ENCODE peak calls at places on chromosome 21, in eight cellular contexts. D is small intestine, J is GM23248, X is adipocyte, M is mesendoderm, T is H7, N is uterus, Z is right lobe of liver. G is an unnamed sample.

GRCh38 chr21:31730687-31731111 is 1.2 kb downstream of the SCAF4 start:
- DNase-seq in D (no peak), J (peak; percentile 69), X (peak; percentile 67), M (peak; percentile 73), T (peak; percentile 87), N (no peak), Z (no peak), G (no peak)

GRCh38 chr21:44391345-44392091 is 38.1 kb downstream of the TRPM2 start:
- DNase-seq in D (no peak), J (peak; percentile 16), X (no peak), M (no peak), T (no peak), N (no peak), Z (no peak), G (no peak)

GRCh38 chr21:41425588-41425953 is 468 bp upstream of the MX1 start:
- DNase-seq in D (no peak), J (no peak), X (no peak), M (no peak), T (no peak), N (no peak), Z (no peak), G (no peak)

GRCh38 chr21:38147391-38147790 is 109.4 kb upstream of the KCNJ15 start:
- DNase-seq in D (no peak), J (no peak), X (no peak), M (no peak), T (no peak), N (no peak), Z (no peak), G (no peak)

GRCh38 chr21:39620856-39621255 is 8.1 kb downstream of the B3GALT5 start:
- DNase-seq in D (no peak), J (no peak), X (no peak), M (no peak), T (no peak), N (no peak), Z (no peak), G (no peak)

GRCh38 chr21:44433791-44434567 is 21.3 kb upstream of the LRRC3 start:
- DNase-seq in D (no peak), J (no peak), X (no peak), M (no peak), T (peak; percentile 40), N (no peak), Z (peak; percentile 47), G (peak; percentile 64)

GRCh38 chr21:21183092-21183491 is 184.9 kb downstream of the NCAM2 start:
- DNase-seq in D (no peak), J (no peak), X (no peak), M (no peak), T (no peak), N (no peak), Z (no peak), G (no peak)

GRCh38 chr21:14989359-14989758 is 75.4 kb downstream of the NRIP1 start:
- DNase-seq in D (no peak), J (peak; percentile 26), X (peak; percentile 57), M (no peak), T (no peak), N (no peak), Z (no peak), G (no peak)

GRCh38 chr21:17491716-17492414 is 21.0 kb upstream of the CXADR start:
- DNase-seq in D (no peak), J (peak; percentile 96), X (peak; percentile 92), M (peak; percentile 35), T (no peak), N (peak; percentile 28), Z (no peak), G (no peak)

GRCh38 chr21:41636636-41637625 is 129.0 kb upstream of the TMPRSS2 start:
- DNase-seq in D (no peak), J (no peak), X (no peak), M (no peak), T (no peak), N (no peak), Z (no peak), G (no peak)

GRCh38 chr21:15422761-15423160 is 307.0 kb upstream of the USP25 start:
- DNase-seq in D (no peak), J (peak; percentile 52), X (no peak), M (no peak), T (no peak), N (no peak), Z (no peak), G (no peak)

DNA sequence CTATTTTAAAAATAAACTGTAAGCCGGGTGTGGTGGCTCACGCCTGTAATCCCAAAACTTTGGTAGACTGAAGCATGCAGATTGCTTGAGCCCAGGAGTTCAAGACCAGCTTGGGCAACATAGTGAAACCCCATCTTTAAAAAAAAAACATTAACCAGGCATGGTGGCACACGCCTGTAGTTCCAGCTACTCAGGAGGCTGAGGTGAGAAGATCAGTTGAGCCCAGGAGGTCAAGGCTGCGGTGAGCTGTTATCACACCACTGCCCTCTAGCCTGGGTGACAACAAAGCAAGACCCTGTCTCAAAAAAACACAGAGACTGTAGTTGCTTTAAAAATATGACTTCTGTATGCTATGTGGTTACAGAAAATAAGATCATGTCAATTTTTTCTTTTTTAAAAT is 24.3 kb upstream of the LSS start:
- DNase-seq in D (no peak), J (no peak), X (no peak), M (no peak), T (no peak), N (no peak), Z (no peak), G (no peak)
- H3K36me3 ChIP-seq in D (peaks cover 22% of the 10 kb centered on the region), J (peaks cover 52% of the 10 kb centered on the region), X (peaks cover 94% of the 10 kb centered on the region), M (peaks cover 27% of the 10 kb centered on the region), T (peaks cover 53% of the 10 kb centered on the region), N (no peaks in the 10 kb centered on the region), Z (no peaks in the 10 kb centered on the region), G (peaks cover 40% of the 10 kb centered on the region)

DNA sequence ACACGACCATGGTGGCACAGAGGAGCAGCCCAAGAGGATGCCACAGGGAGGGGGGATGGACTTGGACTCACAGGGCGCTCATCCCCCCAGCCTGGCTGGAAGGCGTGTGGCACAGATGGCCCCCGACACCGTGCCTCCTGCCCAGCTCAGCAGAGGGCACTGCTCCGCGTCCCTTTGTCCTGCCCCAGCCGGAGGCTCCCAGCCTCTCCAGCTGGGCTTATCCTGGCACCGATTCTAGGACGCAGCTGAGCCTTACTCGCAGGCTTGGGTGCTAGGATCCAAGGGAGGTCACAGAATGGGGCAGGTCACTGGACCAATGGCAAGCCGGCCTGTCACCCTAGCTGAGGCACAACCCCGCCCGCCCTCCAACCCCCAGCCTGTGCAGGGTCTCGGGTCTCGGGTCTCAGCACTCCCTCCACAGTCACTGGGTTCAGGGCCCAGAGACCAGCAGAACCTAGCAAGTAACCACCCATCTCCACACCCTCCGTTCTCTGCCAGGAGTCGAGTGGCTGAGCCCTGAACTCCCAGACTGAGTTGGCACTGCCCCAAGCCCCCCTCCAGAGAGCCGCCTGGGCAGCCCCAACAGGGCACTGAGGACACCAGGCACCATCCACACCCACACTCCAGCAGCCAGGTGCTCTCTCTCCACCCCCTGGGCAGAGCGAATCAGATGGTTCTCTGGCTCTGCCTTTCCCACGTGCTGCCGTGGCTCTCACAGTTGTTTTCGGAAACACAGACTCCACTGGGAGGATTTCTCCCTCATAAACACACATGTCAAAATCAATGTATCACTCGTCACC is 13.8 kb downstream of the WDR4 start:
- DNase-seq in D (no peak), J (peak; percentile 50), X (no peak), M (no peak), T (peak; percentile 65), N (no peak), Z (peak; percentile 81), G (no peak)
- H3K36me3 ChIP-seq in D (peaks cover 10% of the 10 kb centered on the region), J (peaks cover 2% of the 10 kb centered on the region), X (peaks cover 56% of the 10 kb centered on the region), M (peaks cover 28% of the 10 kb centered on the region), T (peaks cover 39% of the 10 kb centered on the region), N (no peaks in the 10 kb centered on the region), Z (no peaks in the 10 kb centered on the region), G (peaks cover 31% of the 10 kb centered on the region)

GRCh38 chr21:34143783-34144182 is 70.4 kb downstream of the MRPS6 start:
- DNase-seq in D (no peak), J (no peak), X (no peak), M (no peak), T (no peak), N (no peak), Z (no peak), G (no peak)

GRCh38 chr21:34144224-34144623 is 70.8 kb downstream of the MRPS6 start:
- DNase-seq in D (no peak), J (no peak), X (no peak), M (no peak), T (no peak), N (no peak), Z (no peak), G (no peak)

GRCh38 chr21:34141373-34141772 is 68.0 kb downstream of the MRPS6 start:
- DNase-seq in D (no peak), J (no peak), X (no peak), M (no peak), T (no peak), N (no peak), Z (peak; percentile 62), G (no peak)
- H3K36me3 ChIP-seq in D (no peaks in the 10 kb centered on the region), J (peaks cover 5% of the 10 kb centered on the region), X (peaks cover 23% of the 10 kb centered on the region), M (peaks cover 4% of the 10 kb centered on the region), T (peaks cover 19% of the 10 kb centered on the region), N (no peaks in the 10 kb centered on the region), Z (no peaks in the 10 kb centered on the region), G (no peaks in the 10 kb centered on the region)

GRCh38 chr21:35010450-35010849 is 38.7 kb downstream of the RUNX1 start:
- DNase-seq in D (no peak), J (no peak), X (no peak), M (no peak), T (no peak), N (no peak), Z (no peak), G (no peak)
- H3K36me3 ChIP-seq in D (no peaks in the 10 kb centered on the region), J (no peaks in the 10 kb centered on the region), X (no peaks in the 10 kb centered on the region), M (no peaks in the 10 kb centered on the region), T (no peaks in the 10 kb centered on the region), N (no peaks in the 10 kb centered on the region), Z (no peaks in the 10 kb centered on the region), G (no peaks in the 10 kb centered on the region)

GRCh38 chr21:45523411-45524101 is 18.7 kb downstream of the SLC19A1 start:
- DNase-seq in D (no peak), J (no peak), X (no peak), M (no peak), T (no peak), N (peak; percentile 12), Z (peak; percentile 55), G (no peak)
- H3K36me3 ChIP-seq in D (no peaks in the 10 kb centered on the region), J (peaks cover 6% of the 10 kb centered on the region), X (peaks cover 22% of the 10 kb centered on the region), M (peaks cover 2% of the 10 kb centered on the region), T (peaks cover 12% of the 10 kb centered on the region), N (no peaks in the 10 kb centered on the region), Z (no peaks in the 10 kb centered on the region), G (no peaks in the 10 kb centered on the region)

G was measured in pancreas.